ENCODE peak calls at places on chromosomes 1 and 21, in ten cellular contexts. V, U, W, S, I, Y, Q, L, K and T are unnamed samples.

GRCh38 chr1:203754455-203754864 is 10.5 kb upstream of the LAX1 start:
- DNase-seq in V (no peak), U (no peak), W (no peak), S (no peak), I (no peak), Y (no peak), Q (peak; percentile 36), L (no peak), K (no peak), T (no peak)

GRCh38 chr1:155093938-155094621 is 15.4 kb downstream of the EFNA3 start:
- DNase-seq in V (peak; percentile 72), U (no peak), W (no peak), S (no peak), I (peak; percentile 52), Y (peak; percentile 81), Q (no peak), L (no peak), K (peak; percentile 54), T (peak; percentile 43)

GRCh38 chr21:32674038-32674437 is 53.8 kb downstream of the SYNJ1 start:
- DNase-seq in V (no peak), U (no peak), W (no peak), S (no peak), I (no peak), Y (no peak), Q (no peak), L (no peak), K (no peak), T (no peak)

GRCh38 chr1:1778827-1779675 is 781 bp upstream of the NADK start:
- DNase-seq in V (peak; percentile 78), U (peak; percentile 89), W (peak; percentile 68), S (peak; percentile 77), I (peak; percentile 36), Y (peak; percentile 19), Q (peak; percentile 96), L (peak; percentile 95), K (peak; percentile 94), T (no peak)

GRCh38 chr1:24769656-24770651 is 24.7 kb downstream of the CLIC4 start:
- DNase-seq in V (no peak), U (no peak), W (no peak), S (no peak), I (peak; percentile 95), Y (no peak), Q (peak; percentile 53), L (no peak), K (peak; percentile 52), T (no peak)

GRCh38 chr1:67716800-67717199 is 31.8 kb downstream of the GADD45A start:
- DNase-seq in V (no peak), U (no peak), W (no peak), S (no peak), I (peak; percentile 57), Y (no peak), Q (no peak), L (no peak), K (no peak), T (no peak)

GRCh38 chr1:58062635-58063034 is 483.9 kb downstream of the OMA1 start:
- DNase-seq in V (no peak), U (no peak), W (no peak), S (no peak), I (peak; percentile 32), Y (no peak), Q (no peak), L (no peak), K (no peak), T (no peak)

GRCh38 chr1:54922040-54922761 is 35.2 kb upstream of the DHCR24 start:
- DNase-seq in V (no peak), U (no peak), W (no peak), S (no peak), I (no peak), Y (no peak), Q (no peak), L (no peak), K (no peak), T (no peak)

GRCh38 chr1:63873751-63874150 is 99.9 kb downstream of the ROR1 start:
- DNase-seq in V (no peak), U (no peak), W (no peak), S (no peak), I (peak; percentile 66), Y (no peak), Q (no peak), L (no peak), K (no peak), T (no peak)

GRCh38 chr1:247639381-247639981 is 34.1 kb downstream of the OR2G3 start:
- DNase-seq in V (no peak), U (peak; percentile 91), W (peak; percentile 7), S (peak; percentile 61), I (peak; percentile 83), Y (peak; percentile 8), Q (no peak), L (peak; percentile 93), K (no peak), T (no peak)

GRCh38 chr1:174626031-174627020 is 178.6 kb downstream of the GPR52 start:
- DNase-seq in V (no peak), U (no peak), W (no peak), S (no peak), I (peak; percentile 15), Y (peak; percentile 36), Q (no peak), L (no peak), K (no peak), T (no peak)

GRCh38 chr1:77825356-77825709 is 45.9 kb downstream of the MIGA1 start:
- DNase-seq in V (peak; percentile 23), U (no peak), W (no peak), S (peak; percentile 56), I (peak; percentile 60), Y (peak; percentile 53), Q (peak; percentile 16), L (no peak), K (peak; percentile 81), T (peak; percentile 56)

GRCh38 chr21:34280987-34281386 is 82.8 kb upstream of the KCNE2 start:
- DNase-seq in V (no peak), U (no peak), W (no peak), S (no peak), I (no peak), Y (no peak), Q (no peak), L (no peak), K (no peak), T (no peak)

GRCh38 chr1:64856564-64856963 is 109.8 kb downstream of the JAK1 start:
- DNase-seq in V (no peak), U (no peak), W (no peak), S (peak; percentile 58), I (no peak), Y (no peak), Q (no peak), L (no peak), K (peak; percentile 30), T (no peak)

GRCh38 chr1:238409191-238409846 is 518.6 kb upstream of the ZP4 start:
- DNase-seq in V (no peak), U (no peak), W (no peak), S (no peak), I (peak; percentile 95), Y (peak; percentile 89), Q (no peak), L (no peak), K (peak; percentile 27), T (no peak)

GRCh38 chr1:33634806-33635205 is 162.4 kb downstream of the ZSCAN20 start:
- DNase-seq in V (no peak), U (peak; percentile 76), W (no peak), S (peak; percentile 32), I (peak; percentile 51), Y (peak; percentile 59), Q (peak; percentile 49), L (no peak), K (peak; percentile 50), T (no peak)

GRCh38 chr1:38962113-38962512 is 20.5 kb upstream of the RHBDL2 start:
- DNase-seq in V (no peak), U (no peak), W (no peak), S (no peak), I (peak; percentile 56), Y (peak; percentile 18), Q (no peak), L (no peak), K (peak; percentile 15), T (peak; percentile 9)

GRCh38 chr1:94621392-94621791 is 79.8 kb upstream of the F3 start:
- DNase-seq in V (no peak), U (no peak), W (no peak), S (no peak), I (peak; percentile 74), Y (no peak), Q (no peak), L (no peak), K (peak; percentile 67), T (no peak)

GRCh38 chr1:32219022-32219421 is 3.1 kb downstream of the TMEM234 start:
- DNase-seq in V (no peak), U (no peak), W (no peak), S (no peak), I (no peak), Y (no peak), Q (no peak), L (no peak), K (no peak), T (no peak)

GRCh38 chr1:1609822-1610485 is 5.3 kb upstream of the MIB2 start:
- DNase-seq in V (no peak), U (no peak), W (no peak), S (no peak), I (no peak), Y (peak; percentile 35), Q (no peak), L (no peak), K (no peak), T (no peak)